ENCODE peak calls at places on chromosomes 11 and 22, in six cellular contexts. One of them, this sample, is unnamed.

GRCh38 chr22:48820481-48821345 is 1007.0 kb downstream of the BRD1 start:
- DNase-seq in spleen: peak
- DNase-seq in HFF-Myc: no peak
- DNase-seq in D721Med: no peak
- DNase-seq in GM06990: no peak
- DNase-seq in BJ: no peak
- DNase-seq in this sample: no peak

GRCh38 chr11:45665933-45666647 is 668 bp upstream of the CHST1 start:
- DNase-seq in spleen: no peak
- DNase-seq in BJ: no peak
- DNase-seq in HFF-Myc: no peak
- DNase-seq in D721Med: no peak
- DNase-seq in GM06990: no peak
- DNase-seq in this sample: no peak

GRCh38 chr11:78228467-78228866 is 39.7 kb downstream of the USP35 start:
- DNase-seq in spleen: no peak
- DNase-seq in D721Med: no peak
- DNase-seq in BJ: no peak
- DNase-seq in GM06990: no peak
- DNase-seq in HFF-Myc: peak
- DNase-seq in this sample: peak

GRCh38 chr22:22796729-22797128 is 90.9 kb upstream of the IGLL5 start:
- DNase-seq in GM06990: no peak
- DNase-seq in spleen: no peak
- DNase-seq in D721Med: no peak
- DNase-seq in HFF-Myc: no peak
- DNase-seq in BJ: no peak
- DNase-seq in this sample: no peak

GRCh38 chr11:84889556-84889955 is 737.6 kb downstream of the DLG2 start:
- DNase-seq in HFF-Myc: no peak
- DNase-seq in BJ: no peak
- DNase-seq in spleen: no peak
- DNase-seq in GM06990: no peak
- DNase-seq in D721Med: no peak
- DNase-seq in this sample: no peak

GRCh38 chr11:910044-910588 is 494 bp downstream of the CHID1 start:
- DNase-seq in D721Med: no peak
- DNase-seq in BJ: no peak
- DNase-seq in HFF-Myc: no peak
- DNase-seq in spleen: no peak
- DNase-seq in GM06990: no peak
- DNase-seq in this sample: no peak

GRCh38 chr22:22745225-22746060 is 101.0 kb downstream of the GGTLC2 start:
- DNase-seq in spleen: no peak
- DNase-seq in HFF-Myc: no peak
- DNase-seq in GM06990: peak
- DNase-seq in BJ: no peak
- DNase-seq in D721Med: no peak
- DNase-seq in this sample: peak

GRCh38 chr11:1074244-1075221 is at the start of gene MUC2:
- DNase-seq in spleen: peak
- DNase-seq in HFF-Myc: no peak
- DNase-seq in GM06990: no peak
- DNase-seq in D721Med: no peak
- DNase-seq in BJ: no peak
- DNase-seq in this sample: no peak

GRCh38 chr22:46522743-46523300 is 14.6 kb downstream of the CELSR1 start:
- DNase-seq in spleen: no peak
- DNase-seq in GM06990: no peak
- DNase-seq in D721Med: no peak
- DNase-seq in BJ: no peak
- DNase-seq in HFF-Myc: no peak
- DNase-seq in this sample: no peak

GRCh38 chr11:63277345-63277943 is 34.0 kb upstream of the SLC22A25 start:
- DNase-seq in HFF-Myc: no peak
- DNase-seq in BJ: no peak
- DNase-seq in GM06990: no peak
- DNase-seq in D721Med: no peak
- DNase-seq in spleen: no peak
- DNase-seq in this sample: peak

GRCh38 chr11:73239571-73240189 is 21.6 kb downstream of the P2RY2 start:
- DNase-seq in D721Med: no peak
- DNase-seq in spleen: peak
- DNase-seq in GM06990: no peak
- DNase-seq in BJ: no peak
- DNase-seq in HFF-Myc: no peak
- DNase-seq in this sample: no peak

GRCh38 chr11:110147965-110148709 is 54.9 kb downstream of the ZC3H12C start:
- DNase-seq in D721Med: no peak
- DNase-seq in spleen: no peak
- DNase-seq in BJ: no peak
- DNase-seq in HFF-Myc: no peak
- DNase-seq in GM06990: no peak
- DNase-seq in this sample: no peak

GRCh38 chr11:72720047-72720446 is 32.2 kb downstream of the ARAP1 start:
- DNase-seq in BJ: no peak
- DNase-seq in D721Med: no peak
- DNase-seq in spleen: no peak
- DNase-seq in GM06990: no peak
- DNase-seq in HFF-Myc: no peak
- DNase-seq in this sample: no peak

GRCh38 chr11:26473216-26474194 is 98.6 kb downstream of the MUC15 start:
- DNase-seq in D721Med: no peak
- DNase-seq in BJ: no peak
- DNase-seq in spleen: no peak
- DNase-seq in HFF-Myc: no peak
- DNase-seq in GM06990: no peak
- DNase-seq in this sample: no peak

GRCh38 chr22:25495286-25495685 is 69.2 kb upstream of the GRK3 start:
- DNase-seq in BJ: no peak
- DNase-seq in HFF-Myc: no peak
- DNase-seq in D721Med: no peak
- DNase-seq in GM06990: no peak
- DNase-seq in spleen: no peak
- DNase-seq in this sample: no peak

GRCh38 chr11:119051440-119052162 is 5.4 kb downstream of the HYOU1 start:
- DNase-seq in HFF-Myc: no peak
- DNase-seq in GM06990: peak
- DNase-seq in BJ: no peak
- DNase-seq in D721Med: no peak
- DNase-seq in spleen: peak
- DNase-seq in this sample: peak

GRCh38 chr11:124123587-124123986 is 8.3 kb downstream of the VWA5A start:
- DNase-seq in GM06990: no peak
- DNase-seq in HFF-Myc: no peak
- DNase-seq in spleen: no peak
- DNase-seq in D721Med: no peak
- DNase-seq in BJ: no peak
- DNase-seq in this sample: no peak

GRCh38 chr22:45485271-45485670 is 17.4 kb upstream of the FBLN1 start:
- DNase-seq in spleen: no peak
- DNase-seq in GM06990: no peak
- DNase-seq in D721Med: no peak
- DNase-seq in HFF-Myc: no peak
- DNase-seq in BJ: no peak
- DNase-seq in this sample: no peak

GRCh38 chr22:48739348-48740085 is 1088.2 kb downstream of the BRD1 start:
- DNase-seq in HFF-Myc: no peak
- DNase-seq in BJ: no peak
- DNase-seq in spleen: peak
- DNase-seq in D721Med: no peak
- DNase-seq in GM06990: no peak
- DNase-seq in this sample: no peak

GRCh38 chr11:12029738-12030363 is 21.4 kb upstream of the DKK3 start:
- DNase-seq in GM06990: no peak
- DNase-seq in HFF-Myc: peak
- DNase-seq in BJ: no peak
- DNase-seq in spleen: no peak
- DNase-seq in D721Med: no peak
- DNase-seq in this sample: no peak

GRCh38 chr11:94329501-94329900 is 25.1 kb downstream of the IZUMO1R start:
- DNase-seq in GM06990: no peak
- DNase-seq in BJ: no peak
- DNase-seq in HFF-Myc: no peak
- DNase-seq in spleen: no peak
- DNase-seq in D721Med: no peak
- DNase-seq in this sample: no peak

GRCh38 chr11:13343931-13344717 is 66.5 kb downstream of the BMAL1 start:
- DNase-seq in BJ: no peak
- DNase-seq in spleen: no peak
- DNase-seq in GM06990: no peak
- DNase-seq in D721Med: peak
- DNase-seq in HFF-Myc: peak
- DNase-seq in this sample: peak

GRCh38 chr11:201936-202335 is 5.3 kb downstream of the BET1L start:
- DNase-seq in GM06990: no peak
- DNase-seq in BJ: no peak
- DNase-seq in D721Med: no peak
- DNase-seq in spleen: no peak
- DNase-seq in HFF-Myc: no peak
- DNase-seq in this sample: no peak

GRCh38 chr22:29391546-29391945 is 3.2 kb upstream of the AP1B1 start:
- DNase-seq in D721Med: no peak
- DNase-seq in GM06990: no peak
- DNase-seq in BJ: no peak
- DNase-seq in HFF-Myc: no peak
- DNase-seq in spleen: no peak
- DNase-seq in this sample: no peak

GRCh38 chr11:69567951-69568808 is 72.8 kb upstream of the CCND1 start:
- DNase-seq in HFF-Myc: no peak
- DNase-seq in BJ: no peak
- DNase-seq in D721Med: no peak
- DNase-seq in GM06990: no peak
- DNase-seq in spleen: no peak
- DNase-seq in this sample: no peak
- TF ChIP-seq CTCF in HFF-Myc: no peak
- TF ChIP-seq CTCF in BJ: no peak
- TF ChIP-seq CTCF in D721Med: no peak
- TF ChIP-seq CTCF in GM06990: no peak
- TF ChIP-seq CTCF in spleen: no peak
- TF ChIP-seq CTCF in this sample: no peak

DNA sequence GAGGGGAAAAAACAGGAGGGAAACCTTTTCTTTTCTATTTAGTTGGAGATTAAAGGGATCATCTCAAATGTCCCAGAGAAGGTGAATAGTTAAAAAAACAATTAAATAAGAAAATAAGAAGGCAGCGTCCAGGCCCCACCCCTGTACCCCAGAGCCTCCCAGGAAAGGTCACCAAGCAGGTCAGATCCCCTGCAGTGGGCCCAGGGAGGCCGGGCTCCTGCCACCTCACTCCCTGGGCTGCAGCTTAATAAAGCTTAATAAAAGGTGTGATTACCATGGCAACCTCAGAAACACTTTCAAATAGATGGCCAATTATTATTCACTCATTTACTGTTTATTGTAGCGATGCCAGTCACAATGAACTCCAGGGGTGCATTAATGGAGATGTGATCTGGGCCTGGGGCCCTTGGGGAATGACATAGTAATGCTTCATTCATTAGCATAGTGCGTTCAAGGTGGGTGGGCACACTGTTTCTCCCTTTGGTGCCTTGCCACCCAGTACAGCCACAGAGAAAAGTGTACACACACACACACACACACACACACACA is 386.2 kb downstream of the CADM1 start:
- DNase-seq in HFF-Myc: no peak
- DNase-seq in spleen: no peak
- DNase-seq in D721Med: no peak
- DNase-seq in GM06990: no peak
- DNase-seq in BJ: no peak
- DNase-seq in this sample: no peak
- TF ChIP-seq CTCF in HFF-Myc: no peak
- TF ChIP-seq CTCF in spleen: no peak
- TF ChIP-seq CTCF in D721Med: no peak
- TF ChIP-seq CTCF in GM06990: no peak
- TF ChIP-seq CTCF in BJ: no peak
- TF ChIP-seq CTCF in this sample: no peak

DNA sequence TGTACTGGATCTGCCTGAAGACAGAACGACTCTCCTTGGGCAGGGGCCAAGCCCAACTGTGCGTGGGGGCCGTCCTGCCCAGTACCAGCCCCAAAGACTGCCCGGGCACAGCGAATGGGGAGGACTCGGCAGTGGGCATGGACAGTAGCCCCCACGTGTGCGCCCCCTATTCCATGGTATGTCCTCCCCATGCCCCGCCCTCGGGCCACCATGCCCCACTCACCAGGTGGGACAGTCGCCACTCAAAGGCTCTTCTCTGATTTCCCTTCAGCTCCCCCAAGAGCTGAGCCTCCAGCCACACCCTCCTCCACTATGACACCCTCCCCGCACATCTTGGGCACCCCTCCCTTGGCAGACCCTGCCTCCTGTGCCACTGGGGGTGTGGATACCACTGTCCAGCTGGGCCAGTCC is 43.5 kb downstream of the GNB1L start:
- DNase-seq in GM06990: no peak
- DNase-seq in BJ: no peak
- DNase-seq in HFF-Myc: no peak
- DNase-seq in D721Med: no peak
- DNase-seq in spleen: peak
- DNase-seq in this sample: no peak
- TF ChIP-seq CTCF in GM06990: no peak
- TF ChIP-seq CTCF in BJ: no peak
- TF ChIP-seq CTCF in HFF-Myc: no peak
- TF ChIP-seq CTCF in D721Med: no peak
- TF ChIP-seq CTCF in spleen: no peak
- TF ChIP-seq CTCF in this sample: no peak

GRCh38 chr11:8794677-8795103 is 112.1 kb downstream of the RPL27A start:
- DNase-seq in BJ: no peak
- DNase-seq in GM06990: no peak
- DNase-seq in spleen: no peak
- DNase-seq in D721Med: no peak
- DNase-seq in HFF-Myc: no peak
- DNase-seq in this sample: no peak
- TF ChIP-seq CTCF in BJ: peak
- TF ChIP-seq CTCF in GM06990: peak
- TF ChIP-seq CTCF in spleen: peak
- TF ChIP-seq CTCF in D721Med: peak
- TF ChIP-seq CTCF in HFF-Myc: peak
- TF ChIP-seq CTCF in this sample: peak

GRCh38 chr11:104333977-104334376 is 170.0 kb upstream of the PDGFD start:
- DNase-seq in D721Med: no peak
- DNase-seq in HFF-Myc: no peak
- DNase-seq in BJ: no peak
- DNase-seq in GM06990: no peak
- DNase-seq in spleen: no peak
- DNase-seq in this sample: no peak
- TF ChIP-seq CTCF in D721Med: no peak
- TF ChIP-seq CTCF in HFF-Myc: peak
- TF ChIP-seq CTCF in BJ: peak
- TF ChIP-seq CTCF in GM06990: peak
- TF ChIP-seq CTCF in spleen: no peak
- TF ChIP-seq CTCF in this sample: peak